ENCODE peak calls at places on chromosomes 11 and 22, in four cellular contexts. One of them, this sample, is unnamed.

GRCh38 chr22:42490244-42490832 is 29.3 kb downstream of the RRP7A start:
- DNase-seq in WTC11: no peak
- DNase-seq in K562: no peak
- DNase-seq in HepG2: peak; percentile 23
- DNase-seq in this sample: no peak

GRCh38 chr11:24356501-24356900 is 140.4 kb upstream of the LUZP2 start:
- DNase-seq in WTC11: no peak
- DNase-seq in K562: no peak
- DNase-seq in HepG2: no peak
- DNase-seq in this sample: no peak

GRCh38 chr11:119567667-119568582 is 145.0 kb upstream of the THY1 start:
- DNase-seq in WTC11: no peak
- DNase-seq in K562: no peak
- DNase-seq in HepG2: no peak
- DNase-seq in this sample: peak; percentile 75

GRCh38 chr11:2827792-2828191 is 57.8 kb downstream of the CDKN1C start:
- DNase-seq in WTC11: no peak
- DNase-seq in K562: no peak
- DNase-seq in HepG2: no peak
- DNase-seq in this sample: no peak

GRCh38 chr11:113283881-113284280 is 30.5 kb upstream of the TTC12 start:
- DNase-seq in WTC11: no peak
- DNase-seq in K562: no peak
- DNase-seq in HepG2: peak; percentile 29
- DNase-seq in this sample: no peak

GRCh38 chr11:33733978-33734377 is 2.2 kb downstream of the CD59 start:
- DNase-seq in WTC11: no peak
- DNase-seq in K562: no peak
- DNase-seq in HepG2: no peak
- DNase-seq in this sample: no peak

GRCh38 chr11:18332302-18332701 is 9.9 kb downstream of the GTF2H1 start:
- DNase-seq in WTC11: no peak
- DNase-seq in K562: no peak
- DNase-seq in HepG2: no peak
- DNase-seq in this sample: no peak

GRCh38 chr11:115612331-115612730 is 108.1 kb upstream of the CADM1 start:
- DNase-seq in WTC11: no peak
- DNase-seq in K562: no peak
- DNase-seq in HepG2: no peak
- DNase-seq in this sample: no peak

GRCh38 chr11:102494216-102494615 is 36.3 kb downstream of the MMP7 start:
- DNase-seq in WTC11: no peak
- DNase-seq in K562: no peak
- DNase-seq in HepG2: peak; percentile 94
- DNase-seq in this sample: no peak

GRCh38 chr22:46500201-46500600 is 37.2 kb downstream of the CELSR1 start:
- DNase-seq in WTC11: peak; percentile 76
- DNase-seq in K562: no peak
- DNase-seq in HepG2: no peak
- DNase-seq in this sample: no peak

GRCh38 chr11:43359432-43359818 is 705 bp downstream of the TTC17 start:
- DNase-seq in WTC11: peak; percentile 21
- DNase-seq in K562: no peak
- DNase-seq in HepG2: peak; percentile 16
- DNase-seq in this sample: peak; percentile 51

GRCh38 chr11:84408946-84409411 is 1122.8 kb upstream of the CCDC90B start:
- DNase-seq in WTC11: no peak
- DNase-seq in K562: no peak
- DNase-seq in HepG2: no peak
- DNase-seq in this sample: no peak

GRCh38 chr11:58024601-58025091 is 965 bp downstream of the OR9Q1 start:
- DNase-seq in WTC11: no peak
- DNase-seq in K562: no peak
- DNase-seq in HepG2: no peak
- DNase-seq in this sample: no peak

GRCh38 chr11:12862761-12863469 is 146.2 kb upstream of the RASSF10 start:
- DNase-seq in WTC11: peak; percentile 81
- DNase-seq in K562: peak; percentile 36
- DNase-seq in HepG2: no peak
- DNase-seq in this sample: peak; percentile 58

GRCh38 chr11:13278620-13279486 is 1.3 kb downstream of the BMAL1 start:
- DNase-seq in WTC11: peak; percentile 55
- DNase-seq in K562: no peak
- DNase-seq in HepG2: no peak
- DNase-seq in this sample: peak; percentile 59

GRCh38 chr22:30675436-30675835 is 7.8 kb upstream of the DUSP18 start:
- DNase-seq in WTC11: no peak
- DNase-seq in K562: peak; percentile 50
- DNase-seq in HepG2: no peak
- DNase-seq in this sample: no peak

GRCh38 chr11:68436985-68437926 is 23.3 kb upstream of the PPP6R3 start:
- DNase-seq in WTC11: no peak
- DNase-seq in K562: peak; percentile 67
- DNase-seq in HepG2: no peak
- DNase-seq in this sample: no peak

DNA sequence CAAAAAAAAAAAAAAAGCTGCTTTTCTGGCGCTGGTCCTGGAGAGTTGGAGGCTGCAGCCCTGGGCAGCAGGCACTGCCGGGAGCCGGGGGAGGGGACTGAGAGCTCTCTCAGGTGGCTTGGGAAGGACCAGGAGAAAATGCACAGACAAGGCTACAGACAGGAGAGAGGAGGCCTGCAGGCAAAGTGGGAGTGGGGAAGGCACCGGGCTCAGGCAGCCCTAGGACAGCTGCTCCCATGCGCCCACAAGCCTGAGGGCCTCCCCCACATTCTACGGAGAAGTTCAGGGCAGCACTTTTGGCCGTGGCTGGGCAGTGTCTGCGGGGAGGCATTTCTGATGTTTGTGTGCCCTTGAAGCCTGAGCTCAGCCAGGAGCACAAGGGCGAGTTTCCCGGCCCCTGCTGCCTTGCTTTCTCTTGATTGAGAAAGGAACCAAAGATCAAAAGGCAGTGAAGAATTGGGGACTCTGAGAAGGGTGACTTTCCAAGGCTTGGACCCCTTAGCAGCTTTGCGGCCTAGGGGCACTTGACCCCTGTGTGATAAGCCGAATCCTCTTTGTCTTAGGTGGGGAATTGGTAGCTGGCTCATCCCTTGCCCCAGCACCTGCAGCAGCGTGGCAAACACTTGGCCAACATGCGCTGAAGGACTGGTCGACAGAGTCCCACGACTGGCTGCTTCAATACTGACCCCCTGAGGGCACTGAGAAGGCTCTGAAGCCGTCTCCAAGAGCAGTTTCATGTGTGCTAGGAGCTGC is 35.3 kb downstream of the PPM1F start:
- DNase-seq in WTC11: peak; percentile 41
- DNase-seq in K562: no peak
- DNase-seq in HepG2: peak; percentile 16
- DNase-seq in this sample: peak; percentile 44
- TF ChIP-seq FOXJ3 in WTC11: no peak
- TF ChIP-seq FOXJ3 in K562: no peak
- TF ChIP-seq FOXJ3 in HepG2: no peak
- TF ChIP-seq FOXJ3 in this sample: no peak

GRCh38 chr11:85595285-85595884 is 31.8 kb downstream of the DLG2 start:
- DNase-seq in WTC11: no peak
- DNase-seq in K562: peak; percentile 30
- DNase-seq in HepG2: peak; percentile 38
- DNase-seq in this sample: peak; percentile 32

GRCh38 chr11:85596886-85597285 is 30.3 kb downstream of the DLG2 start:
- DNase-seq in WTC11: no peak
- DNase-seq in K562: no peak
- DNase-seq in HepG2: no peak
- DNase-seq in this sample: no peak

GRCh38 chr11:85589373-85589772 is 37.8 kb downstream of the DLG2 start:
- DNase-seq in WTC11: no peak
- DNase-seq in K562: no peak
- DNase-seq in HepG2: no peak
- DNase-seq in this sample: no peak

GRCh38 chr11:85590848-85591483 is 36.2 kb downstream of the DLG2 start:
- DNase-seq in WTC11: no peak
- DNase-seq in K562: no peak
- DNase-seq in HepG2: peak; percentile 2
- DNase-seq in this sample: peak; percentile 7
- TF ChIP-seq FOXJ3 in WTC11: no peak
- TF ChIP-seq FOXJ3 in K562: no peak
- TF ChIP-seq FOXJ3 in HepG2: no peak
- TF ChIP-seq FOXJ3 in this sample: no peak

DNA sequence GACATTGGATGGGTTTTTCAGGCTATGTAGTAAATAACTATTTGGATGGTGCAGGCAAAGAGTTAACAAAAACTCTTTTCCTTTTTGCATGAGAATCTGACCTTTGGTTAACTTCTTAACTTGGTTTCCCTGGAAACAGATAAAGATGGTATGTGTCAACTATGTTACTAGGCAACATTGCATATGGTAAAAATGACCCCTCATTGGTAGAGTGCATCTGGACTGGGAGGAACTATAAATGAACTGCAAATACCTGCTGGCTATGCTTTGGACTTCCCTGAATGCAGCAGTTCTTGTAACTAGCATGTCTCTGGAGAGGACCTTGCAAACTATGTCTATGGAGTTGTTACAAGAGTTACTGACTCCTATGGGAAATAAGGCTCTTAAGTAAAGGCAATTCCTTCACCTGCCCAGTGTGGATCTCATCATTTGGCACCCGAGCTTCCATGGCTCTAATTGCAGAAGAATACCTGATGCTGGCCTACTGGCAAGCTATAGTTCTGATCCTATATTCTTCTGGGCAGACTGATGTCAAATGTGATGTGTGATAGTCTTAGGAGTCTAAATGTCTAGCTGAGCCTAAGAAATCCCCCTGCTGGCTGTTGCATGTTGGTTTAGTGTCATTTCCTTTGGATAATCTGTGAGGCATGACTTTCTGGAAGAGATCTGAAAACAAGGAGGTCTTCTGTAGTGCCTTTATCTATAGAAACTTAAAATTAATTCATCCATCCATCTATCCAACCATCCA is 126.7 kb upstream of the MTMR2 start:
- DNase-seq in WTC11: no peak
- DNase-seq in K562: no peak
- DNase-seq in HepG2: peak; percentile 76
- DNase-seq in this sample: no peak
- TF ChIP-seq FOXJ3 in WTC11: no peak
- TF ChIP-seq FOXJ3 in K562: no peak
- TF ChIP-seq FOXJ3 in HepG2: no peak
- TF ChIP-seq FOXJ3 in this sample: no peak

GRCh38 chr11:125465254-125465653 is 30.8 kb downstream of the FEZ1 start:
- DNase-seq in WTC11: peak; percentile 41
- DNase-seq in K562: no peak
- DNase-seq in HepG2: no peak
- DNase-seq in this sample: no peak
- TF ChIP-seq FOXJ3 in WTC11: no peak
- TF ChIP-seq FOXJ3 in K562: no peak
- TF ChIP-seq FOXJ3 in HepG2: no peak
- TF ChIP-seq FOXJ3 in this sample: no peak

GRCh38 chr11:77129841-77130756 is 2.1 kb downstream of the MYO7A start:
- DNase-seq in WTC11: no peak
- DNase-seq in K562: no peak
- DNase-seq in HepG2: no peak
- DNase-seq in this sample: no peak
- TF ChIP-seq FOXJ3 in WTC11: no peak
- TF ChIP-seq FOXJ3 in K562: no peak
- TF ChIP-seq FOXJ3 in HepG2: no peak
- TF ChIP-seq FOXJ3 in this sample: no peak

GRCh38 chr11:40722179-40722795 is 737.2 kb downstream of the LRRC4C start:
- DNase-seq in WTC11: peak; percentile 68
- DNase-seq in K562: peak; percentile 7
- DNase-seq in HepG2: peak; percentile 15
- DNase-seq in this sample: peak; percentile 44
- TF ChIP-seq FOXJ3 in WTC11: no peak
- TF ChIP-seq FOXJ3 in K562: no peak
- TF ChIP-seq FOXJ3 in HepG2: no peak
- TF ChIP-seq FOXJ3 in this sample: no peak

DNA sequence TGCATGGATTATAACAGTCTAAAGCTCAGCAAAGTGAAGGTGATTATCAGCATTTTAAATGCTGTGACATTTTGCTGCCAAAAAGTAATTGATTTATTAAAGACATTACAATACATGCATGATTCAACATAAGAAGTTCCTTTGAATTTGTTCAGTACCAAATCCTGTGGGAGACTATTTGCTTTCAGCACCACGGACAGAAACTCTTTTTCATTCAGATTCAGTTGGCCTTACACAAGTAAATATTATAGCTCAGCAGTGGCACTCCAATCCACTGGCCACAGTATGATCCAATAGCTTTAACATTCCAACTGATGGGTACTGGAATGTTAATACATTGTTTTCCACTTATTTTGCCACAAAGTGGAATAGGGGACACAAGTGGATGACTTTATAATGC is 806.7 kb downstream of the NTM start:
- DNase-seq in WTC11: no peak
- DNase-seq in K562: no peak
- DNase-seq in HepG2: peak; percentile 9
- DNase-seq in this sample: no peak
- TF ChIP-seq FOXJ3 in WTC11: no peak
- TF ChIP-seq FOXJ3 in K562: no peak
- TF ChIP-seq FOXJ3 in HepG2: no peak
- TF ChIP-seq FOXJ3 in this sample: no peak

DNA sequence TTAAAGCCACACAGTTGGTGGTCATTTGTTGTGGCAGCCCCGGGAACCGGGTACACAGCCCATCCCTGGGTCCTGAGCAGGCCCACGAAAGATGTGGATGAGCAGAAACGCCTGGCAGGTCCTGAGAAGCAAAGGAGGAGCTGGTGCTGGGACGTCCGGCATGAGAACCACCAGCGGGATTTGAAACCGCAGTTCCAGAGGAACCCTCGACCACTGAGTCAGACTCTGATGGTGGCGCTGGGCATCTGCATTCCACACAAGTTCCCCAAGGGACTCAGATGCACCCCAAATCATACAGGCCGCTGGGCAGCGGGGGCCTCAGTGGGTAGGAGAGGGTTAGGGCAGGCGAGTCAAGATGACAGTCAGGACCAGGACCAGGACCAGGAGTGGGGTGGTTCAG is 363.0 kb downstream of the SHANK2 start:
- DNase-seq in WTC11: no peak
- DNase-seq in K562: no peak
- DNase-seq in HepG2: no peak
- DNase-seq in this sample: no peak
- TF ChIP-seq FOXJ3 in WTC11: no peak
- TF ChIP-seq FOXJ3 in K562: no peak
- TF ChIP-seq FOXJ3 in HepG2: no peak
- TF ChIP-seq FOXJ3 in this sample: no peak

DNA sequence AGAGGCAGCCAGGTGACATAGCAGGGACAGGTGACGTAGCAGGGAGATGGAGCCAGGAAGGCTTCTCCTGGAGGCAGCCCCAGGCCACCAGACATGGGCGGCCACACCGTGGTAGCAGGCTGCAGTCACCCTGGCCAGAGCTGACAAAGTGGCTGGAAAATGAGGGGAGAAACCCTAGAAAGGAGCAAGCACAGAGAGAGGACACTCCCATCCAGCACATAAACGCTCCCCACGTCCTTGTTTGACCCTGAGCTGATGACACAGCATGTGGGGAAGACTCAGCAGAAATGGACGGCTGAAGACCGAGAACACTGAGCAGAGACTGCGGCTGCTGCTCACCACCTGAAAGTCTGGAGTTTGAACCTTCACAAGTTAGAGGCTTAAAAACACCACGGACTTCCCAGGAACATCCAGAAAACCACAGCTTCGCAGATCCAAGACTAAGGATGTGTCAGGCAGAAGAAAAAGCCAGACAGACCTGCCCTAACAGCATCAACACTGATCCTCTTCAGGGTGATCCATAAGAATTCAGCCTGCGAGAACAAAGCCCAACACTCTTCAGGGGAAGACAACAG is 28.7 kb downstream of the DRD4 start:
- DNase-seq in WTC11: no peak
- DNase-seq in K562: peak; percentile 63
- DNase-seq in HepG2: no peak
- DNase-seq in this sample: no peak
- TF ChIP-seq FOXJ3 in WTC11: no peak
- TF ChIP-seq FOXJ3 in K562: no peak
- TF ChIP-seq FOXJ3 in HepG2: no peak
- TF ChIP-seq FOXJ3 in this sample: no peak